ENCODE peak calls at places on chromosome 3, in seven cellular contexts. I, G, H, M, T, O and F are unnamed samples.

GRCh38 chr3:182739619-182740018 is 53.7 kb upstream of the ATP11B start:
- DNase-seq in I (peak), G (no peak), H (no peak), M (no peak), T (no peak), O (no peak), F (no peak)

GRCh38 chr3:48503406-48504050 is 446 bp downstream of the SHISA5 start:
- DNase-seq in I (no peak), G (no peak), H (peak), M (no peak), T (peak), O (peak), F (peak)

GRCh38 chr3:111737712-111738097 is 121.4 kb upstream of the PHLDB2 start:
- DNase-seq in I (no peak), G (no peak), H (peak), M (no peak), T (peak), O (peak), F (no peak)

GRCh38 chr3:72203613-72204349 is 418.8 kb upstream of the PROK2 start:
- DNase-seq in I (no peak), G (no peak), H (no peak), M (no peak), T (no peak), O (no peak), F (no peak)

GRCh38 chr3:8780279-8780678 is 10.9 kb upstream of the OXTR start:
- DNase-seq in I (no peak), G (no peak), H (no peak), M (no peak), T (no peak), O (no peak), F (no peak)

GRCh38 chr3:194582196-194582905 is 50.9 kb downstream of the TMEM44 start:
- DNase-seq in I (no peak), G (no peak), H (no peak), M (no peak), T (no peak), O (no peak), F (no peak)

GRCh38 chr3:127365383-127365782 is 77.5 kb upstream of the PRR20G start:
- DNase-seq in I (no peak), G (no peak), H (no peak), M (no peak), T (no peak), O (no peak), F (no peak)

GRCh38 chr3:128188326-128188725 is 35.0 kb downstream of the EEFSEC start:
- DNase-seq in I (no peak), G (no peak), H (no peak), M (no peak), T (no peak), O (no peak), F (no peak)

GRCh38 chr3:165346503-165346902 is 150.3 kb upstream of the SLITRK3 start:
- DNase-seq in I (no peak), G (no peak), H (no peak), M (no peak), T (no peak), O (no peak), F (no peak)